ENCODE peak calls at places on chromosomes 4 and X, in nine cellular contexts. H is HL-60, D is A549, K is K562, I is SK-N-SH, Y is HCT116, L is Panc1, E is GM23338, R is HepG2. G is an unnamed sample.
A peak's percentile ranks its signal among the peaks of the same experiment; 100 is the strongest.

GRCh38 chr4:7462509-7462971 is 27.8 kb upstream of the PSAPL1 start:
- DNase-seq in H (no peak), D (peak; percentile 17), K (peak; percentile 11), I (peak; percentile 71), Y (peak; percentile 27), L (no peak), E (peak; percentile 51), R (peak; percentile 46), G (no peak)

GRCh38 chrX:46588263-46588662 is 14.7 kb downstream of the CHST7 start:
- DNase-seq in H (no peak), D (no peak), K (no peak), I (no peak), Y (no peak), L (no peak), E (peak; percentile 68), R (no peak), G (no peak)

GRCh38 chrX:40570346-40571093 is 10.2 kb upstream of the ATP6AP2 start:
- DNase-seq in H (peak; percentile 60), D (no peak), K (peak; percentile 9), I (no peak), Y (no peak), L (no peak), E (peak; percentile 4), R (no peak), G (peak; percentile 56)

GRCh38 chr4:158993895-158994294 is 109.0 kb upstream of the RAPGEF2 start:
- DNase-seq in H (no peak), D (no peak), K (no peak), I (no peak), Y (no peak), L (no peak), E (no peak), R (no peak), G (no peak)

GRCh38 chr4:113827285-113827684 is 65.7 kb upstream of the CAMK2D start:
- DNase-seq in H (no peak), D (no peak), K (no peak), I (no peak), Y (no peak), L (no peak), E (no peak), R (no peak), G (no peak)

GRCh38 chr4:142493255-142493976 is 352.7 kb downstream of the INPP4B start:
- DNase-seq in H (no peak), D (no peak), K (no peak), I (no peak), Y (no peak), L (no peak), E (no peak), R (no peak), G (no peak)

GRCh38 chr4:148054275-148054674 is 322.4 kb downstream of the ARHGAP10 start:
- DNase-seq in H (peak; percentile 15), D (no peak), K (no peak), I (no peak), Y (no peak), L (no peak), E (no peak), R (no peak), G (no peak)

GRCh38 chr4:94491322-94491721 is 39.6 kb downstream of the PDLIM5 start:
- DNase-seq in H (no peak), D (no peak), K (no peak), I (no peak), Y (no peak), L (no peak), E (no peak), R (no peak), G (no peak)

GRCh38 chr4:4274226-4274625 is 15.7 kb downstream of the LYAR start:
- DNase-seq in H (no peak), D (no peak), K (no peak), I (no peak), Y (no peak), L (no peak), E (no peak), R (no peak), G (no peak)

GRCh38 chr4:18042754-18043153 is 21.2 kb upstream of the LCORL start:
- DNase-seq in H (no peak), D (no peak), K (no peak), I (no peak), Y (peak; percentile 19), L (no peak), E (peak; percentile 50), R (no peak), G (no peak)
- TF ChIP-seq REST in H (no peak), D (no peak), K (no peak), I (no peak), Y (no peak), L (no peak), E (no peak), R (no peak), G (no peak)

GRCh38 chrX:154529206-154529612 is 13.2 kb upstream of the FAM3A start:
- DNase-seq in H (no peak), D (no peak), K (no peak), I (no peak), Y (no peak), L (no peak), E (no peak), R (peak; percentile 45), G (no peak)
- TF ChIP-seq REST in H (no peak), D (no peak), K (no peak), I (no peak), Y (no peak), L (no peak), E (no peak), R (no peak), G (no peak)

GRCh38 chr4:72536443-72536842 is 32.6 kb downstream of the ADAMTS3 start:
- DNase-seq in H (no peak), D (no peak), K (no peak), I (no peak), Y (no peak), L (no peak), E (no peak), R (no peak), G (no peak)
- TF ChIP-seq REST in H (no peak), D (no peak), K (no peak), I (no peak), Y (no peak), L (no peak), E (no peak), R (no peak), G (no peak)

DNA sequence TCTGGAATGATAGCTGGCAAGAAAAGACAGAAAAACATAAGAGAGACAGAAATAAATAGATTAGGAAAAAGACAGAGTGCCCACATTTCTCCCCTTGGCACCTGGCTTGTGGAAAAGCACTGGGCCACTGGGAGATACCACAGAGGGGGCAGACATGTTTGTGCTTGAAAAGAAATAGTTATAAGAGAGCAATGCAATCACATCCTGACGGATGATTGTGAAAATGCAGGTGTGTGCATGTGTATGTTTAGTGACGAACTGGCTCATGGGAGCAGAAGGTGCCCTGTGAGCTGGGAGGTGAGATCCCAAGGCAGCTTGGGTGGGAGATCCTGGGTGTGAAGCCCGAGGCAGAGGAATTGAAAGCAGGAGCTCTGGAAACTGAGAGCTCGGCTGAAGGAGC is 617.9 kb downstream of the BCOR start:
- DNase-seq in H (no peak), D (no peak), K (no peak), I (no peak), Y (no peak), L (no peak), E (no peak), R (no peak), G (no peak)
- TF ChIP-seq REST in H (no peak), D (no peak), K (no peak), I (no peak), Y (no peak), L (no peak), E (no peak), R (no peak), G (no peak)

GRCh38 chrX:9052081-9052480 is 18.2 kb upstream of the FAM9B start:
- DNase-seq in H (no peak), D (no peak), K (no peak), I (no peak), Y (no peak), L (no peak), E (no peak), R (no peak), G (no peak)
- TF ChIP-seq REST in H (no peak), D (no peak), K (no peak), I (no peak), Y (no peak), L (no peak), E (no peak), R (no peak), G (no peak)

GRCh38 chrX:84189125-84189524 is 1.1 kb upstream of the RPS6KA6 start:
- DNase-seq in H (no peak), D (no peak), K (no peak), I (no peak), Y (no peak), L (no peak), E (peak; percentile 8), R (no peak), G (no peak)

GRCh38 chrX:84188320-84188834 is 378 bp upstream of the RPS6KA6 start:
- DNase-seq in H (no peak), D (peak; percentile 48), K (no peak), I (peak; percentile 82), Y (no peak), L (no peak), E (peak; percentile 61), R (no peak), G (no peak)

GRCh38 chrX:84192006-84192405 is 4.0 kb upstream of the RPS6KA6 start:
- DNase-seq in H (no peak), D (no peak), K (no peak), I (no peak), Y (no peak), L (no peak), E (no peak), R (no peak), G (no peak)

GRCh38 chrX:84186603-84187358 is 1.2 kb downstream of the RPS6KA6 start:
- DNase-seq in H (no peak), D (peak; percentile 3), K (no peak), I (no peak), Y (no peak), L (no peak), E (peak; percentile 44), R (no peak), G (no peak)

DNA sequence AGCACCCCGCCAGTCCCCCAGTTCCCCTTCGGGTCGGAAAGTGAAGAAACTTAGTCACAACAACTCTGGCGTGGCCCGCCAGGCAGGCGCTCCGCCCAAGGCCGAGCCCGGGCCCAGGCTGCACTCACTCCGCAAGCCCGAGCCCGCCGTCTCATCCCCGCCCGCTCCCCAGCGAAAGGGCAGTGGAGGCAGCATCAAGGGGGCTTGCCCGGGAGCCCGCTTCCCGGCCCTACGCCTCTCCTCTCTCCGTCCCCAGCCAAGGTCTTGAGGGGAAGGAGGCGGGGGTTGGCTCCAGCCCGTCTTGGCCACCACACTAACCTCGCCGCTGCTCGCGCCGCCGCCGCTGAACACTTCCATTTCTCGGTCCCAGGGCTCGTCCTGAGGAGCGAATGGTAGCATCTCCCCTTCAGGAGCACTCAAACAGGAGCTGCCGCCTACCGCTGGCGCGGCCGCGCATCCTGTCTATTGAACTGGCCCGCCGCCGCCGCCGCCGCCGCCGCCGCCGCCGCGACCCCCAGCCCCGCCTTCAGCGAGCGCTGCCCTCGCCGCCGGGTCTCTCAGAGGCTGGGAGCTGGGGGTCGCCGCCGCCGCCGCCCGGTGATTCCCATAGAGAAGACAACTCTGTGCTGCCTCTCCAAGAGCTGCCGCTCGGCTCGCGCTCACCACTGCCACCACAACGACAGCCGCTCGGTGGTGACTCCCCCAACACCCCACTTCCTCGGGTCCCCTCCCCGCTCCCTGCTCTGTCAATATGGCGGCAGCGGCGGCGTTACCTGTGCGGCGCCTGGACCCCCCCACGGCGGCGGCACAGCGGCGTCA is at the start of gene RPS6KA6:
- DNase-seq in H (no peak), D (peak; percentile 17), K (no peak), I (peak; percentile 64), Y (no peak), L (no peak), E (peak; percentile 53), R (no peak), G (no peak)
- TF ChIP-seq REST in H (no peak), D (no peak), K (no peak), I (no peak), Y (no peak), L (no peak), E (no peak), R (no peak), G (no peak)